ENCODE peak calls at places on chromosomes 6 and 20, in six cellular contexts. L is NCI-H524 treated with DMSO at 0.1 percent for 48 hours, C is activated T-cell treated with anti-CD3 and anti-CD28 coated beads for 1 hour, O is ELF-1, G is Right ventricle myocardium superior, U is hypothalamus. K is an unnamed sample.

GRCh38 chr20:62018437-62019143 is 47.1 kb downstream of the TAF4 start:
- DNase-seq in O (no peak), U (no peak), C (no peak), L (no peak), G (no peak), K (no peak)

GRCh38 chr20:6765469-6766058 is 1.9 kb upstream of the BMP2 start:
- DNase-seq in O (peak; percentile 79), G (no peak), U (no peak), L (no peak), C (no peak), K (peak; percentile 72)

GRCh38 chr20:13105864-13106457 is 97.2 kb downstream of the SPTLC3 start:
- DNase-seq in G (no peak), L (no peak), O (peak; percentile 19), U (no peak), C (no peak), K (peak; percentile 33)

GRCh38 chr20:60453388-60453787 is 495.2 kb downstream of the CDH26 start:
- DNase-seq in L (no peak), G (no peak), O (no peak), C (no peak), U (no peak), K (no peak)

GRCh38 chr6:125871365-125871764 is 80.6 kb downstream of the NCOA7 start:
- DNase-seq in O (no peak), C (no peak), L (no peak), U (no peak), G (no peak), K (peak; percentile 41)

GRCh38 chr6:148193063-148193680 is 149.5 kb upstream of the SASH1 start:
- DNase-seq in G (no peak), U (no peak), C (no peak), L (no peak), O (no peak), K (peak; percentile 96)

GRCh38 chr20:57941572-57942381 is 232.0 kb upstream of the PMEPA1 start:
- DNase-seq in G (no peak), O (peak; percentile 41), C (no peak), U (no peak), L (no peak), K (peak; percentile 12)

GRCh38 chr6:23656257-23656731 is 469.7 kb upstream of the NRSN1 start:
- DNase-seq in C (no peak), L (no peak), U (no peak), G (no peak), O (peak; percentile 10), K (no peak)

GRCh38 chr6:5697508-5697907 is 309.2 kb downstream of the NRN1 start:
- DNase-seq in O (no peak), C (no peak), U (no peak), L (no peak), G (no peak), K (peak; percentile 22)

GRCh38 chr6:1624848-1625341 is 15.2 kb downstream of the FOXC1 start:
- DNase-seq in L (no peak), C (no peak), G (no peak), O (peak; percentile 72), U (no peak), K (no peak)

GRCh38 chr6:47669684-47670515 is 28.5 kb upstream of the ADGRF4 start:
- DNase-seq in G (no peak), U (no peak), O (peak; percentile 73), L (peak; percentile 82), C (no peak), K (peak; percentile 99)

GRCh38 chr6:2124260-2124709 is 121.1 kb downstream of the GMDS start:
- DNase-seq in U (no peak), O (no peak), G (peak; percentile 52), L (no peak), C (no peak), K (no peak)

GRCh38 chr6:136901212-136901784 is 20.8 kb upstream of the SLC35D3 start:
- DNase-seq in O (no peak), U (no peak), G (no peak), L (no peak), C (no peak), K (no peak)

GRCh38 chr6:139531716-139532115 is 157.3 kb upstream of the CITED2 start:
- DNase-seq in U (no peak), G (no peak), C (no peak), L (no peak), O (no peak), K (no peak)

GRCh38 chr20:3093861-3094361 is 9.4 kb upstream of the AVP start:
- DNase-seq in O (no peak), C (no peak), L (no peak), G (no peak), U (no peak), K (no peak)

GRCh38 chr6:164018127-164018526 is 603.6 kb downstream of the QKI start:
- DNase-seq in G (no peak), U (no peak), L (no peak), O (no peak), C (no peak), K (no peak)

GRCh38 chr6:160767019-160767646 is 65.1 kb downstream of the PLG start:
- DNase-seq in G (peak; percentile 68), C (peak; percentile 22), L (peak; percentile 36), U (peak; percentile 42), O (peak; percentile 85), K (peak; percentile 33)

GRCh38 chr20:6157345-6157744 is 34.5 kb upstream of the FERMT1 start:
- DNase-seq in C (no peak), L (no peak), O (no peak), U (no peak), G (no peak), K (no peak)

GRCh38 chr6:31544676-31545075 is 1.7 kb downstream of the ATP6V1G2 start:
- DNase-seq in L (no peak), C (no peak), O (no peak), U (no peak), G (no peak), K (no peak)

GRCh38 chr6:113271437-113271836 is 585.7 kb upstream of the MARCKS start:
- DNase-seq in C (no peak), G (no peak), O (no peak), L (no peak), U (no peak), K (no peak)

GRCh38 chr6:149852180-149852579 is 12.0 kb downstream of the LRP11 start:
- DNase-seq in G (no peak), O (peak; percentile 46), L (no peak), U (no peak), C (no peak), K (peak; percentile 55)

GRCh38 chr20:53691060-53691810 is 97.6 kb upstream of the ZNF217 start:
- DNase-seq in O (no peak), C (no peak), G (no peak), U (no peak), L (no peak), K (peak; percentile 29)

GRCh38 chr20:34940126-34940525 is 15.5 kb downstream of the GSS start:
- DNase-seq in C (no peak), L (no peak), U (no peak), G (peak; percentile 51), O (no peak), K (peak; percentile 78)

GRCh38 chr6:38813451-38813850 is 98.3 kb downstream of the DNAH8 start:
- DNase-seq in O (no peak), C (no peak), G (no peak), L (no peak), U (no peak), K (no peak)

K was measured in renal cortical epithelial cell.